ENCODE peak calls at places on chromosome 7, in seven cellular contexts. B is esophagus muscularis mucosa, K is IMR-90, E is gastrocnemius medialis, M is transverse colon, G is adrenal gland, T is upper lobe of left lung. D is an unnamed sample.

GRCh38 chr7:72042855-72043254 is 369.3 kb downstream of the CALN1 start:
- DNase-seq in E (no peak), T (no peak), B (no peak), M (no peak), G (peak), K (no peak), D (no peak)

GRCh38 chr7:140079121-140079536 is 16.4 kb upstream of the PARP12 start:
- DNase-seq in G (peak), E (peak), T (no peak), K (peak), B (no peak), M (no peak), D (no peak)

GRCh38 chr7:145036592-145037386 is 200.9 kb upstream of the TPK1 start:
- DNase-seq in T (no peak), E (no peak), K (peak), G (peak), B (no peak), M (no peak), D (no peak)

GRCh38 chr7:65927489-65928448 is 54.2 kb downstream of the GUSB start:
- DNase-seq in M (peak), K (no peak), G (no peak), T (no peak), B (no peak), E (no peak), D (no peak)

GRCh38 chr7:27178366-27178765 is 4.2 kb upstream of the HOXA10 start:
- DNase-seq in T (no peak), K (no peak), G (no peak), M (peak), E (peak), B (no peak), D (no peak)

GRCh38 chr7:158746957-158747356 is 42.4 kb upstream of the NCAPG2 start:
- DNase-seq in B (no peak), K (no peak), G (no peak), E (no peak), T (no peak), M (no peak), D (no peak)

GRCh38 chr7:91323759-91324158 is 59.5 kb downstream of the FZD1 start:
- DNase-seq in G (no peak), K (no peak), T (no peak), M (no peak), E (no peak), B (no peak), D (no peak)

GRCh38 chr7:129037585-129037984 is 17.3 kb downstream of the TNPO3 start:
- DNase-seq in B (no peak), E (no peak), T (no peak), M (no peak), K (no peak), G (no peak), D (no peak)

GRCh38 chr7:12594122-12594897 is 23.8 kb downstream of the SCIN start:
- DNase-seq in G (no peak), M (no peak), E (no peak), K (peak), B (no peak), T (no peak), D (no peak)

GRCh38 chr7:77205706-77206105 is 6.1 kb upstream of the FGL2 start:
- DNase-seq in B (no peak), G (no peak), M (no peak), T (no peak), E (no peak), K (peak), D (no peak)
- TF ChIP-seq CTCF in B (no peak), G (no peak), M (no peak), T (no peak), E (no peak), K (no peak), D (no peak)

GRCh38 chr7:151008511-151009323 is 15.6 kb downstream of the ATG9B start:
- DNase-seq in M (peak), E (no peak), B (no peak), G (peak), K (no peak), T (peak), D (peak)
- TF ChIP-seq POLR2A in M (no peak), E (no peak), B (no peak), G (no peak), K (no peak), T (no peak), D (no peak)

DNA sequence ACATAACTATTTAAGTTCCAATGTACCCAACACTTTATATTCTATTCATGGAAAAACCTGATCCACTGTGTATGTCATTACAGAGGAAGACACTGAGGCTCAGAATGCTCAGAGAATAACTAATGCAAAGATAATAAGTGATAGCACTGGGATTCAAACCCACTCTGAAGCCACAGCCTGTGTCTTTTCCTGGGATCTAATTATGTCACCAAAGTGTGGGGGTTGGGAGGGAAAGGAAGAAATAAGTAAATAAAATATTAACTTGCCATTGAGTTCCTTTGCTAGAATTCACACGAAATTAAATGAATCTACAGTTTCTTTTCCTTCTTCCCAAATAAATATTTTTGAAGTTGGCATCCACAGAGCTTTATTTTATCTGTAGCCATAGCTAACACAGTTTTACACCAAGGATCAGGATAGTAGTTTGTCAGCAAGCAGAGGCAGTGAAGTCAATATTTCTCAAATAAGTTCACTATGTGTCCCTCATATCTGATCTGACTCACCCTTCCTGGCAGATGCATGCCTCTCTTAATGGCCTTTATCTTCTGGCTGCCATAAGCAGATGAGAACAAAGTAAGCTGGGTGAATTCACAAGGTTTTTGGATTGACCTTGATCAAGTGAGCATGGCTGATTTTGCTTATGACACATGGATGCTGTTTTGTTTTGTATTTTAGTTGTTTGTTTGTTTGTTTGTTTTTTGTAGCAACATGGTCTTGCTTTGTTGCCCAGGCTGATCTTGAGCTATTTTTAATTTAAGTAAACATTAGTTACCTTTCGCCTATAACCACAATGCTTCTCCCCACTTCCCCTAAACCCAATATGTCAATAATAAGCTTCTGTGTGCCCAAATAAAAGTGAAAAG is 6.3 kb downstream of the RAPGEF5 start:
- DNase-seq in K (peak), T (no peak), E (no peak), B (no peak), M (no peak), G (peak), D (no peak)
- TF ChIP-seq CTCF in K (no peak), T (no peak), E (no peak), B (no peak), M (no peak), G (no peak), D (no peak)

GRCh38 chr7:69199048-69199447 is 399.2 kb upstream of the AUTS2 start:
- DNase-seq in G (no peak), K (no peak), M (no peak), E (no peak), B (no peak), T (no peak), D (no peak)
- TF ChIP-seq POLR2A in G (no peak), K (no peak), M (no peak), E (no peak), B (no peak), T (no peak), D (no peak)

GRCh38 chr7:38178695-38179344 is 775 bp downstream of the STARD3NL start:
- DNase-seq in B (no peak), M (no peak), E (peak), G (no peak), T (no peak), K (peak), D (no peak)
- TF ChIP-seq CTCF in B (no peak), M (no peak), E (no peak), G (no peak), T (no peak), K (no peak), D (peak)

DNA sequence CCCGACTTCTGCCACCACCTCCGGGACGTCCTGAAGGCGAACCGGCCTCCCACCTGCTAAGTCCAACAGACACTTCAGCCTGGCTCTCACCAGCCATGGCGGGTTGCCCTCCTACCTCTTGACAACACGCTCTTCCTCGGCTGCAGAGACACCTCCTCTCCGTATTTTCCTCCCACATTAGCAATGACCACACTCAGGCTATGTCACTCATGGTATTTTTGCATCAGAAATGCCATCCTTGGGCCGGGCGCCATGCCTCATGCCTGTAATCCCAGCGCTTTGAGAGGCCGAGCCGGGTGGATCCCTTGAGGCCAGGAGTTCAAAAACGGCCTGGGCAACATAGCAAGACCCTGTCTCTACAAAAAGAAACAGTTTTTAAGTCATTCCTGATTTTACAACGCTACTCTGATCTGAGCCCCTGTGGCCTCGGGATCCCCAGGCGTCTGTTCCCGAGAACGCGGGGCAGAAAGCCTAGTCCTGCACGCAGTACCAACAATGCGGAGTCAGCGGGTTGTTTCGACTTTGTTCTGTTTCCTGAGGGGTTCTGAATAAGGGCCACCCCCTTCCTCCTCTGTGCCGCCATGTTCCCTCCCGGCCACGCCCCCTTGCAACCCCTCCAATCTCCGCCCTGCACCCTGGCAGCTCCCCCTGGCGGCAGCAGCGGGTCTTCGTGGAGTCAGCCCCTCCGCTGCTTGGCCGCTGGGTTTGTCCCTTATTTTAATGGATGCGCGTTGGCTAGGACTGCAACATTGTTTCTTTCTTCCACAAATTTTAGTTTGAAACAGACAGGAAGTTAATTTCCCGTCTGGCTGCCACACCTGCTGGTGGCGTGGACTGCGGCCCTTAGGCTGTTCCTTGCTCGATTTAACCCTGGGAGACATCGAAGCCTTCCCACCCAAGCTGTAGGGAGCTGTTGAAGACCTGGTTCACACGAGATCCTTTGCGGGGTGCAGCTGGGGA is 9.7 kb upstream of the ZFAND2A start:
- DNase-seq in B (peak), T (peak), K (no peak), G (peak), M (peak), E (peak), D (peak)
- TF ChIP-seq POLR2A in B (no peak), T (no peak), K (no peak), G (no peak), M (no peak), E (no peak), D (peak)

GRCh38 chr7:79741684-79742083 is 288.2 kb upstream of the MAGI2 start:
- DNase-seq in E (no peak), B (no peak), T (no peak), G (no peak), M (no peak), K (no peak), D (no peak)
- TF ChIP-seq CTCF in E (no peak), B (no peak), T (no peak), G (peak), M (no peak), K (peak), D (no peak)

GRCh38 chr7:74502216-74502891 is 48.6 kb downstream of the GTF2IRD1 start:
- DNase-seq in B (no peak), M (peak), E (peak), K (no peak), G (peak), T (no peak), D (peak)
- TF ChIP-seq POLR2A in B (no peak), M (no peak), E (peak), K (no peak), G (no peak), T (no peak), D (no peak)